ENCODE peak calls at places on chromosomes 12 and 14, in four cellular contexts. One of them, this sample, is unnamed.

GRCh38 chr14:54447231-54447692 is 6.1 kb upstream of the CNIH1 start:
- DNase-seq in astrocyte: no peak
- DNase-seq in AG09319: no peak
- DNase-seq in kidney: no peak
- DNase-seq in this sample: no peak

GRCh38 chr12:116136340-116136739 is 141.2 kb downstream of the MED13L start:
- DNase-seq in astrocyte: peak; percentile 91
- DNase-seq in AG09319: no peak
- DNase-seq in kidney: no peak
- DNase-seq in this sample: no peak

GRCh38 chr12:570949-571794 is 92.1 kb downstream of the NINJ2 start:
- DNase-seq in astrocyte: peak; percentile 61
- DNase-seq in AG09319: peak; percentile 79
- DNase-seq in kidney: peak; percentile 85
- DNase-seq in this sample: peak; percentile 81

GRCh38 chr14:84312551-84312950 is 1217.4 kb upstream of the FLRT2 start:
- DNase-seq in astrocyte: no peak
- DNase-seq in AG09319: no peak
- DNase-seq in kidney: no peak
- DNase-seq in this sample: no peak

GRCh38 chr14:99254391-99255009 is 17.5 kb downstream of the BCL11B start:
- DNase-seq in astrocyte: no peak
- DNase-seq in AG09319: no peak
- DNase-seq in kidney: no peak
- DNase-seq in this sample: no peak

GRCh38 chr12:44972746-44973421 is 78.0 kb downstream of the DBX2 start:
- DNase-seq in astrocyte: no peak
- DNase-seq in AG09319: no peak
- DNase-seq in kidney: no peak
- DNase-seq in this sample: no peak

GRCh38 chr14:67773844-67774377 is 42.5 kb downstream of the ZFYVE26 start:
- DNase-seq in astrocyte: no peak
- DNase-seq in AG09319: no peak
- DNase-seq in kidney: no peak
- DNase-seq in this sample: no peak

GRCh38 chr12:17999174-17999801 is 90.7 kb downstream of the RERGL start:
- DNase-seq in astrocyte: no peak
- DNase-seq in AG09319: no peak
- DNase-seq in kidney: no peak
- DNase-seq in this sample: no peak

GRCh38 chr14:56195727-56196126 is 77.5 kb downstream of the PELI2 start:
- DNase-seq in astrocyte: peak; percentile 77
- DNase-seq in AG09319: peak; percentile 28
- DNase-seq in kidney: peak; percentile 66
- DNase-seq in this sample: no peak

GRCh38 chr12:129868566-129868965 is 35.3 kb downstream of the TMEM132D start:
- DNase-seq in astrocyte: no peak
- DNase-seq in AG09319: no peak
- DNase-seq in kidney: no peak
- DNase-seq in this sample: no peak

GRCh38 chr12:52058631-52059324 is 7.5 kb downstream of the NR4A1 start:
- DNase-seq in astrocyte: no peak
- DNase-seq in AG09319: no peak
- DNase-seq in kidney: no peak
- DNase-seq in this sample: no peak

GRCh38 chr12:2697057-2697456 is 97.7 kb upstream of the FKBP4 start:
- DNase-seq in astrocyte: no peak
- DNase-seq in AG09319: no peak
- DNase-seq in kidney: no peak
- DNase-seq in this sample: no peak

GRCh38 chr12:2154050-2154449 is 101.3 kb downstream of the CACNA1C start:
- DNase-seq in astrocyte: peak; percentile 73
- DNase-seq in AG09319: peak; percentile 22
- DNase-seq in kidney: no peak
- DNase-seq in this sample: no peak

GRCh38 chr12:66398931-66399625 is 96.8 kb downstream of the HELB start:
- DNase-seq in astrocyte: peak; percentile 4
- DNase-seq in AG09319: no peak
- DNase-seq in kidney: no peak
- DNase-seq in this sample: no peak

GRCh38 chr12:116662612-116663144 is 75.2 kb downstream of the SPRING1 start:
- DNase-seq in astrocyte: peak; percentile 17
- DNase-seq in AG09319: no peak
- DNase-seq in kidney: peak; percentile 69
- DNase-seq in this sample: no peak

GRCh38 chr14:58430156-58430555 is 2.6 kb downstream of the KIAA0586 start:
- DNase-seq in astrocyte: peak; percentile 63
- DNase-seq in AG09319: no peak
- DNase-seq in kidney: no peak
- DNase-seq in this sample: no peak

GRCh38 chr14:104795781-104796681 is 483 bp upstream of the AKT1 start:
- DNase-seq in astrocyte: no peak
- DNase-seq in AG09319: no peak
- DNase-seq in kidney: no peak
- DNase-seq in this sample: peak; percentile 83

GRCh38 chr14:59126714-59127436 is 61.6 kb upstream of the DAAM1 start:
- DNase-seq in astrocyte: peak; percentile 28
- DNase-seq in AG09319: peak; percentile 31
- DNase-seq in kidney: no peak
- DNase-seq in this sample: no peak

GRCh38 chr12:122848471-122849351 is 13.5 kb downstream of the HIP1R start:
- DNase-seq in astrocyte: no peak
- DNase-seq in AG09319: no peak
- DNase-seq in kidney: peak; percentile 60
- DNase-seq in this sample: no peak

GRCh38 chr14:100294213-100294962 is 11.9 kb downstream of the SLC25A29 start:
- DNase-seq in astrocyte: no peak
- DNase-seq in AG09319: no peak
- DNase-seq in kidney: peak; percentile 82
- DNase-seq in this sample: peak; percentile 47

GRCh38 chr12:49126852-49127763 is 4.1 kb downstream of the TUBA1B start:
- DNase-seq in astrocyte: no peak
- DNase-seq in AG09319: no peak
- DNase-seq in kidney: no peak
- DNase-seq in this sample: no peak

GRCh38 chr12:124053855-124054254 is 80.8 kb downstream of the ZNF664 start:
- DNase-seq in astrocyte: peak; percentile 63
- DNase-seq in AG09319: peak; percentile 30
- DNase-seq in kidney: no peak
- DNase-seq in this sample: no peak

GRCh38 chr14:68420354-68420753 is 372.5 kb downstream of the ZFP36L1 start:
- DNase-seq in astrocyte: no peak
- DNase-seq in AG09319: no peak
- DNase-seq in kidney: no peak
- DNase-seq in this sample: no peak

GRCh38 chr12:111699-112591 is 45.4 kb downstream of the IQSEC3 start:
- DNase-seq in astrocyte: no peak
- DNase-seq in AG09319: no peak
- DNase-seq in kidney: no peak
- DNase-seq in this sample: peak; percentile 60

GRCh38 chr14:60051690-60052324 is 39.9 kb upstream of the PCNX4 start:
- DNase-seq in astrocyte: peak; percentile 2
- DNase-seq in AG09319: no peak
- DNase-seq in kidney: no peak
- DNase-seq in this sample: no peak

GRCh38 chr12:123050331-123050809 is 69.9 kb downstream of the ARL6IP4 start:
- DNase-seq in astrocyte: peak; percentile 63
- DNase-seq in AG09319: no peak
- DNase-seq in kidney: no peak
- DNase-seq in this sample: no peak

GRCh38 chr14:53951661-53952265 is 4.9 kb downstream of the BMP4 start:
- DNase-seq in astrocyte: no peak
- DNase-seq in AG09319: no peak
- DNase-seq in kidney: peak; percentile 75
- DNase-seq in this sample: no peak

GRCh38 chr14:34223302-34224150 is 238.5 kb downstream of the SPTSSA start:
- DNase-seq in astrocyte: no peak
- DNase-seq in AG09319: no peak
- DNase-seq in kidney: no peak
- DNase-seq in this sample: no peak

GRCh38 chr12:68121143-68121542 is 38.4 kb downstream of the IFNG start:
- DNase-seq in astrocyte: no peak
- DNase-seq in AG09319: no peak
- DNase-seq in kidney: no peak
- DNase-seq in this sample: no peak

GRCh38 chr12:49059385-49060232 is 985 bp downstream of the KMT2D start:
- DNase-seq in astrocyte: peak; percentile 7
- DNase-seq in AG09319: no peak
- DNase-seq in kidney: no peak
- DNase-seq in this sample: no peak

GRCh38 chr12:112961074-112961473 is 17.2 kb upstream of the OAS2 start:
- DNase-seq in astrocyte: no peak
- DNase-seq in AG09319: no peak
- DNase-seq in kidney: no peak
- DNase-seq in this sample: no peak

GRCh38 chr12:122449317-122449716 is 26.8 kb upstream of the CLIP1 start:
- DNase-seq in astrocyte: peak; percentile 63
- DNase-seq in AG09319: peak; percentile 38
- DNase-seq in kidney: no peak
- DNase-seq in this sample: peak; percentile 1

GRCh38 chr12:97493729-97494128 is 31.1 kb downstream of the RMST start:
- DNase-seq in astrocyte: no peak
- DNase-seq in AG09319: no peak
- DNase-seq in kidney: no peak
- DNase-seq in this sample: no peak

GRCh38 chr12:52441320-52441911 is 7.2 kb upstream of the KRT75 start:
- DNase-seq in astrocyte: peak; percentile 86
- DNase-seq in AG09319: no peak
- DNase-seq in kidney: no peak
- DNase-seq in this sample: no peak

GRCh38 chr12:96487214-96487613 is 2.2 kb upstream of the CFAP54 start:
- DNase-seq in astrocyte: peak; percentile 89
- DNase-seq in AG09319: no peak
- DNase-seq in kidney: no peak
- DNase-seq in this sample: no peak

GRCh38 chr12:110090266-110091135 is 33.7 kb upstream of the IFT81 start:
- DNase-seq in astrocyte: no peak
- DNase-seq in AG09319: no peak
- DNase-seq in kidney: no peak
- DNase-seq in this sample: no peak

GRCh38 chr12:24021164-24021502 is 71.7 kb upstream of the SOX5 start:
- DNase-seq in astrocyte: no peak
- DNase-seq in AG09319: no peak
- DNase-seq in kidney: no peak
- DNase-seq in this sample: no peak
- TF ChIP-seq CTCF in astrocyte: no peak
- TF ChIP-seq CTCF in AG09319: no peak
- TF ChIP-seq CTCF in kidney: no peak
- TF ChIP-seq CTCF in this sample: no peak

DNA sequence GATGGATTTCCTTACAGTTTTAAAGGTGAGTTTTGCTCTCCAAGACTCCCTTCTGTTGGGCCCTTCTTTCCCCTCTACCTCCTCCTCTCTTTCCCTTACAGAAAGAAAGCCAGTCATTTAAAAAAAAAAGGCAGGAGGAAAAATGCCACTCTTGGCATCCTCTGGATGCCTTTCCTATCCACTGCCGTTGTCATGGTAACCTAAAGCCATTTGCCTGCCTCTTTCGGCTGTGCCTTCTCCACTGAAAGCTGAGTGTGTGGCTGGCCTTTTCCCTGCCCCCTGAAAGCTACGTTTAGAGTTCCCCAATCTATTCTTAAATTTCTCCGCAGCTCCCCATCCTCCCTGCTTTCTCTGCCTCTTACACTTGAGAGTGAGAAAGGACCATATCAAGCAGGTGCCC is 67.1 kb downstream of the TUNAR start:
- DNase-seq in astrocyte: no peak
- DNase-seq in AG09319: no peak
- DNase-seq in kidney: no peak
- DNase-seq in this sample: no peak
- TF ChIP-seq CTCF in astrocyte: no peak
- TF ChIP-seq CTCF in AG09319: no peak
- TF ChIP-seq CTCF in kidney: no peak
- TF ChIP-seq CTCF in this sample: no peak

DNA sequence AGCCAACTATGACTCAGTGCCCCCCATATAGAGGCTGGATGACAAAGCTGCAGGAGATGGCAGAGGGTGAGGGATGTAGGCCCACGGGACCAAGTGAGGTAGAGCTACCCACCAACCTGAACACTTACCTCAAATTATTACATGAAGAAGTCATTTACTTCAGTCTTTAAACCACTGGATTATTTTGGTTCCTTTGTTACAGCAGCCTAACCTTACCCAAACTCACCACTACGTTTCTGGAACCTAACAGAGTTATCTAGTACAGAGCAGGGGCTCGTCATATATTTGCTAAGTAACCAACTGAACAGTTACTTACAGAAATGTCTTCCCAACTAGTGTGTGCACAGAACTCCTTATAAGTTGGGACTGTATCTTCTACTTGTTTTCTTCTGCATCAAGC is 85.2 kb upstream of the IGF1 start:
- DNase-seq in astrocyte: no peak
- DNase-seq in AG09319: no peak
- DNase-seq in kidney: no peak
- DNase-seq in this sample: no peak
- TF ChIP-seq CTCF in astrocyte: no peak
- TF ChIP-seq CTCF in AG09319: no peak
- TF ChIP-seq CTCF in kidney: no peak
- TF ChIP-seq CTCF in this sample: no peak

GRCh38 chr12:57759360-57759980 is 4.6 kb downstream of the MARCHF9 start:
- DNase-seq in astrocyte: no peak
- DNase-seq in AG09319: no peak
- DNase-seq in kidney: peak; percentile 24
- DNase-seq in this sample: no peak
- TF ChIP-seq CTCF in astrocyte: peak; percentile 41
- TF ChIP-seq CTCF in AG09319: peak; percentile 26
- TF ChIP-seq CTCF in kidney: peak; percentile 37
- TF ChIP-seq CTCF in this sample: peak; percentile 47

DNA sequence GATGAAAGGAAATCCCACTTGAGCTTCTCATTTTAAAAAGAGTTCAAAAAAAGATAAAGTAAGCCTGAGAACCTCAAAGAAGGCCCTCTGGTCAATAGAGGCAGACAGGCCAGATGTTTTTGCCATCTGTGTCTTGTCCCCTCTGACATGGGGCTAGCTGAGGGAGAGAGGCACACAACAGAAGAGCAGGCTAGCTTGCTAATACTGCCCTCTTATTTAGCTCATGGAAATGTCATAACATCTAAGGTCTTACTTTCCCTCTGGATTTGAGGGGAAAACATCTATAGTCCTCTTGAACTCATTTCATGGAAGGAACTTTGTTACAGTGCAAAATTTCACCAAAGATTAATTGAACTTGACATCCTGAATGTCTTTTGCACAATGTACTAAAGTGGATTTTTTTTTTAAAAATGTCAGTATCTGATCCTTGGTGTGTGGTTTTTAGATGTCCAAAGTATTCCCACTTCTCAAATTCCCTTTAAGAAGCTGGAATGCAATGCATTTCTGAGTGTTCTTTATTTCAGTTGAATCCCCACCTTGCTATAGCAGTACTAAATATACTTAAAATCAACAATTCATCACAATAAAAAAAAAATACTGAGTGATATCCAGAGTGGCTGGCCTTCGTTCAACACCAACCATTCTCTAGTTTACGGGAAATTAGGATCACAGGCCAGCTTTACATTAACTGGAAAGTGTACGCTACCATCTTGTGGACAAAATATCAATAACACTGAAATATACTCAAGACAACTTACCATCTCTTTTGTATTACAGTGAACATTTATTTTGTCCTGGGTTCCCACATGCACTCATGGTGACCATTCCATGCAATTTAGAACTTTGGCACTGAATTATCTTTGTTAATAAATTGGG is 176.6 kb downstream of the PAH start:
- DNase-seq in astrocyte: peak; percentile 16
- DNase-seq in AG09319: peak; percentile 44
- DNase-seq in kidney: no peak
- DNase-seq in this sample: no peak
- TF ChIP-seq CTCF in astrocyte: peak; percentile 23
- TF ChIP-seq CTCF in AG09319: peak; percentile 28
- TF ChIP-seq CTCF in kidney: no peak
- TF ChIP-seq CTCF in this sample: no peak